ENCODE peak calls at places on chromosomes 13 and 19, in seven cellular contexts. N, T, P, Q, S, K and Y are unnamed samples. For H3K4me1, the result is how much of the 10 kb centered on the place peaks cover.

GRCh38 chr19:588758-589692 is 656 bp upstream of the HCN2 start:
- DNase-seq in N (no peak), T (peak), P (no peak), Q (no peak), S (no peak), K (no peak), Y (no peak)

GRCh38 chr13:106118050-106118449 is 417.4 kb downstream of the EFNB2 start:
- DNase-seq in N (no peak), T (no peak), P (no peak), Q (no peak), S (no peak), K (no peak), Y (no peak)

GRCh38 chr13:44312898-44313551 is 60.6 kb upstream of the SERP2 start:
- DNase-seq in N (no peak), T (no peak), P (no peak), Q (peak), S (no peak), K (peak), Y (no peak)

GRCh38 chr19:41870401-41870873 is 6.6 kb upstream of the CD79A start:
- DNase-seq in N (no peak), T (peak), P (no peak), Q (no peak), S (no peak), K (no peak), Y (no peak)

GRCh38 chr13:98846991-98847390 is 94.5 kb upstream of the SLC15A1 start:
- DNase-seq in N (no peak), T (no peak), P (no peak), Q (no peak), S (no peak), K (no peak), Y (no peak)

GRCh38 chr19:45477216-45477615 is 9.4 kb downstream of the FOSB start:
- DNase-seq in N (no peak), T (no peak), P (no peak), Q (no peak), S (no peak), K (no peak), Y (no peak)

GRCh38 chr19:7970716-7971448 is 27.4 kb upstream of the TIMM44 start:
- DNase-seq in N (peak), T (peak), P (no peak), Q (peak), S (peak), K (peak), Y (peak)

GRCh38 chr19:3606690-3607289 is at the start of gene TBXA2R:
- DNase-seq in N (no peak), T (peak), P (no peak), Q (peak), S (peak), K (no peak), Y (no peak)

GRCh38 chr19:34669305-34669704 is 7.7 kb downstream of the SCGB2B2 start:
- DNase-seq in N (no peak), T (no peak), P (no peak), Q (no peak), S (no peak), K (no peak), Y (no peak)

GRCh38 chr19:10113964-10114650 is 2.6 kb downstream of the P2RY11 start:
- DNase-seq in N (no peak), T (peak), P (no peak), Q (no peak), S (peak), K (no peak), Y (no peak)

GRCh38 chr19:46824887-46825730 is 25.5 kb downstream of the AP2S1 start:
- DNase-seq in N (no peak), T (no peak), P (no peak), Q (no peak), S (no peak), K (no peak), Y (no peak)

GRCh38 chr13:32676242-32676641 is 90.0 kb downstream of the PDS5B start:
- DNase-seq in N (no peak), T (no peak), P (no peak), Q (no peak), S (no peak), K (no peak), Y (no peak)

GRCh38 chr13:64428196-64428595 is 2801.9 kb downstream of the PCDH9 start:
- DNase-seq in N (no peak), T (no peak), P (no peak), Q (no peak), S (no peak), K (no peak), Y (no peak)

GRCh38 chr19:56988271-56988670 is 131.5 kb upstream of the USP29 start:
- DNase-seq in N (no peak), T (no peak), P (no peak), Q (no peak), S (no peak), K (no peak), Y (no peak)

GRCh38 chr13:96984061-96984508 is 10.2 kb downstream of the OXGR1 start:
- DNase-seq in N (no peak), T (peak), P (peak), Q (no peak), S (no peak), K (no peak), Y (no peak)

GRCh38 chr13:21799671-21800070 is 128.8 kb downstream of the FGF9 start:
- DNase-seq in N (no peak), T (no peak), P (no peak), Q (no peak), S (no peak), K (no peak), Y (no peak)

GRCh38 chr13:98461525-98462240 is 115.2 kb downstream of the STK24 start:
- DNase-seq in N (no peak), T (no peak), P (no peak), Q (no peak), S (no peak), K (no peak), Y (no peak)

DNA sequence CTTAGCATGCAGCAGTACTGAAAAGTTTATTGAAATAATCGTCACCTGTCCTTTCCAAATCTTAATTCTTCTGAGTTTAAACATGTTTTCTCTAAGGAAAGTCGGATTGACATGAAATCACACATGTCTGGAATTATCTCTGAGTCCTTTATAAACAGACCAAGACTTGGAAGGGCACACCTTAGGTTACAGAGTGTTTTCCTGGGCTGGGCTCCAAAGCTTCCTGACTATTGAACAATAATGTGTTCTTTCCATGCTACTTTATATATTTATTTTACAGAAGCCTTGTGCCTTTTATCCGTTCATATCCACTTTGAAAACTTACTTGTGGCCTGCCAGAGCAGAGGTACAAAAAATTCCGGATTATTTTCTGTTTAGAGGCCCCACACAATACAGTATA is 52.1 kb downstream of the LRCH1 start:
- DNase-seq in N (no peak), T (no peak), P (no peak), Q (no peak), S (no peak), K (no peak), Y (no peak)
- H3K4me1 ChIP-seq in N (under half), T (under half), P (under half), Q (half or more), S (under half), K (half or more), Y (under half)

DNA sequence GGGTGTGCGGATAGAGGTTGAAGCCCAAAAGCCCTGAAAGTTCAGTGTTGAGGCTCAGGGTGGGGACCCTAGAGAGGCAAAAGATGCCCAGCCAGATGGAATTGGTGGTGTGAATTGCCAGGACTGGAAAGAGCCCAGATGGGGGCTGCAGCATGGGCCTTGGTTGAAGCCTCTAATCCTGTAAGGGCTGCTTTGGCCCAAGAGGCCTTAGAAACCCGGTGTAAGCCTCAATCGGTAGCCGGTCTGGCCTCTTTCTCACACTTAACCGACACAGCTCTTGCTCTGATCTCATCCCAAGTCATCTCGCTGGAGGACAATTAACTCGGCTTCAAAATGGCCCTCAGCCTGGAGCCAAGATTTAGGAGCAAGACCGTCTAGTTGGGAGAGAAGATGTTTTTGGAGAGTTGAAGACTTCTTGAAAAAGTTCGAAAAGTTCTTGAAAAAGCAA is 2.0 kb downstream of the TPM4 start:
- DNase-seq in N (no peak), T (no peak), P (no peak), Q (no peak), S (no peak), K (no peak), Y (no peak)
- TF ChIP-seq YY1 in N (no peak), T (peak), P (no peak), Q (no peak), S (no peak), K (no peak), Y (no peak)

GRCh38 chr13:48737689-48738088 is 84.0 kb downstream of the CYSLTR2 start:
- DNase-seq in N (no peak), T (no peak), P (no peak), Q (no peak), S (no peak), K (no peak), Y (no peak)

GRCh38 chr13:48739346-48740037 is 85.8 kb downstream of the CYSLTR2 start:
- DNase-seq in N (no peak), T (no peak), P (no peak), Q (no peak), S (no peak), K (no peak), Y (no peak)

GRCh38 chr13:48738261-48738755 is 84.6 kb downstream of the CYSLTR2 start:
- DNase-seq in N (no peak), T (no peak), P (no peak), Q (no peak), S (no peak), K (no peak), Y (no peak)

GRCh38 chr13:48746816-48747215 is 93.1 kb downstream of the CYSLTR2 start:
- DNase-seq in N (no peak), T (no peak), P (no peak), Q (no peak), S (no peak), K (no peak), Y (no peak)

DNA sequence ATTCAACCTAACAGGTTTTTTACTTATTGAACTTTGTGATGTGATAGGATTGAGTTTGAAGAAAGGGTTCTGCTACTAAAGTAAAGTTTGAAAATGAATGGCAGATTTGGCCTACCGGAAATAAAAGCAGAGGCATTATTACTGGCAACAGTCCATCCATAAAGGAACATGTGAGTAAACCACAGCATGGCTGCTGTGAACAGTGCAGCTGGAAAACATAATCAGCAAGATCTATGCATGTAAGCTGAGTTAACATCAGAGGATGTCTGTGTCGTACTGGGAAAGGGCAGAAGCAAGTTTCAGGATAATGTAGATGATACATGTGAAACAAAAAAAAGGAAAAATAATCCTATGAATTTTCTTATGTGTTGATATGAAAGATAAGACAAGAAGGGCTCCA is 87.6 kb downstream of the CYSLTR2 start:
- DNase-seq in N (no peak), T (peak), P (no peak), Q (no peak), S (no peak), K (no peak), Y (no peak)
- H3K4me1 ChIP-seq in N (under half), T (under half), P (under half), Q (under half), S (under half), K (under half), Y (under half)

DNA sequence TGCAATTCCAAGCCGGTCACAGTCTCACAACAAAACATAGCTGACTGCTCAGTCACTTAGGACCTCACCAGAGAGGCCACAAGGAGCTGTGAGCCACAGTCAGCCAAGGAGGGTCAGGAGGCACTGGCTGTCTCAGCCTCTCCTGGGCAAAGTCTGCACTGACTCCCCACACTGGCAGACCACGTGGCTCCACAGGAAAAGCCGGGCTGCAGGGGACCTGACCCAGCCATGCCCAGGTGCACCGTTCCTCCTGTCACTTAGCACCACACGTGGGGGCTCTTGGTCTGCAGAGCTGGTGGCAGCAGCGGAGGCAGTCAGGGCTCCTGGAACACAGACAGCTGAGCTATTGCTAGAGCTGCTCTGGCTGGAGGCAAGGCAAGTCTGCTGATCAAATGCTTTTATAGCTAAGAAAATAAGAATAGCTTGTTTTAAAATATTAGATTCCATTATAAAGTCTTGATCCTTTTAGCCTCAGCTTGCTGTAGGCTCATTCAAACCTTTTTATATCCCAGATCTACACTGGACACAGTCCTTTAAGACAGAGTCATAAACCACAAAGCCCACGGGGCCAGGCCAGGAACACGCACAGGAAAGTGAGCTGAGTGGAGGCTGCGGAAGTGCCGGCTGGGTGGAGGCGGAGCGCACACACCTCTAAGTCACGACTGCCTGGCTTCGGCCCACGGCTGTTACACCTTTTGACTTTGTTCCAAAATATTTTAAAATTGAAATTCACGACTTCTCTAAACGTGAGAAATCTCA is 744.1 kb downstream of the UQCRFS1 start:
- DNase-seq in N (no peak), T (no peak), P (no peak), Q (no peak), S (no peak), K (no peak), Y (no peak)
- TF ChIP-seq YY1 in N (no peak), T (no peak), P (no peak), Q (no peak), S (no peak), K (no peak), Y (no peak)